ENCODE peak calls at places on chromosomes 16 and 17, in ten cellular contexts. C is aorta; V is lower lobe of right lung; G is pancreas; L is PC-3; S is mucosa of descending colon; F is CD8-positive, alpha-beta T cell; E is upper lobe of right lung; R is heart left ventricle; B is HCT116. Q is an unnamed sample. For H3K9me3, the result is how much of the 10 kb centered on the place peaks cover.

GRCh38 chr17:21357696-21358095 is 18.5 kb upstream of the KCNJ12 start:
- ATAC-seq in C (no peak), V (no peak), G (no peak), L (no peak), S (no peak), F (no peak), E (no peak), R (no peak), B (no peak), Q (no peak)

GRCh38 chr17:78343433-78344201 is 16.3 kb downstream of the SOCS3 start:
- ATAC-seq in C (no peak), V (peak), G (no peak), L (no peak), S (peak), F (peak), E (peak), R (no peak), B (peak), Q (no peak)

GRCh38 chr17:48439875-48440505 is 10.0 kb upstream of the SKAP1 start:
- ATAC-seq in C (no peak), V (peak), G (peak), L (no peak), S (peak), F (peak), E (peak), R (no peak), B (no peak), Q (no peak)

GRCh38 chr16:4501071-4501478 is 24.9 kb downstream of the HMOX2 start:
- ATAC-seq in C (peak), V (no peak), G (peak), L (peak), S (peak), F (no peak), E (no peak), R (peak), B (no peak), Q (no peak)

GRCh38 chr16:53166099-53166498 is 111.3 kb downstream of the CHD9 start:
- ATAC-seq in C (no peak), V (no peak), G (no peak), L (no peak), S (no peak), F (no peak), E (no peak), R (no peak), B (no peak), Q (no peak)

GRCh38 chr17:57415737-57416354 is 159.5 kb downstream of the MSI2 start:
- ATAC-seq in C (no peak), V (no peak), G (no peak), L (no peak), S (no peak), F (no peak), E (no peak), R (no peak), B (no peak), Q (no peak)

GRCh38 chr17:31494259-31495048 is 103.0 kb downstream of the RAB11FIP4 start:
- ATAC-seq in C (no peak), V (peak), G (peak), L (no peak), S (peak), F (peak), E (peak), R (no peak), B (no peak), Q (no peak)

GRCh38 chr16:884232-884631 is 83.7 kb upstream of the GNG13 start:
- ATAC-seq in C (no peak), V (no peak), G (no peak), L (no peak), S (no peak), F (no peak), E (no peak), R (no peak), B (no peak), Q (no peak)

GRCh38 chr16:10929853-10930754 is 12.2 kb downstream of the DEXI start:
- ATAC-seq in C (peak), V (peak), G (no peak), L (no peak), S (no peak), F (no peak), E (peak), R (no peak), B (no peak), Q (peak)

GRCh38 chr16:2224183-2224486 is 744 bp downstream of the E4F1 start:
- ATAC-seq in C (peak), V (no peak), G (no peak), L (no peak), S (peak), F (no peak), E (no peak), R (no peak), B (no peak), Q (no peak)

GRCh38 chr17:40480501-40481003 is 20.9 kb downstream of the TNS4 start:
- ATAC-seq in C (no peak), V (peak), G (no peak), L (peak), S (peak), F (peak), E (peak), R (no peak), B (peak), Q (peak)

GRCh38 chr16:46743232-46743719 is 4.9 kb downstream of the MYLK3 start:
- ATAC-seq in C (no peak), V (peak), G (no peak), L (no peak), S (peak), F (no peak), E (peak), R (peak), B (peak), Q (peak)

GRCh38 chr17:71757956-71758355 is 362.9 kb upstream of the SOX9 start:
- ATAC-seq in C (no peak), V (no peak), G (no peak), L (no peak), S (no peak), F (no peak), E (no peak), R (no peak), B (no peak), Q (no peak)

GRCh38 chr17:50428831-50429424 is 2.9 kb downstream of the ACSF2 start:
- ATAC-seq in C (no peak), V (peak), G (no peak), L (no peak), S (peak), F (no peak), E (peak), R (no peak), B (no peak), Q (no peak)

GRCh38 chr16:10765772-10766171 is 22.1 kb downstream of the NUBP1 start:
- ATAC-seq in C (no peak), V (no peak), G (no peak), L (no peak), S (peak), F (peak), E (no peak), R (no peak), B (no peak), Q (no peak)

GRCh38 chr16:57962046-57962445 is 8.9 kb downstream of the CNGB1 start:
- ATAC-seq in C (no peak), V (no peak), G (no peak), L (no peak), S (no peak), F (no peak), E (no peak), R (no peak), B (no peak), Q (no peak)

DNA sequence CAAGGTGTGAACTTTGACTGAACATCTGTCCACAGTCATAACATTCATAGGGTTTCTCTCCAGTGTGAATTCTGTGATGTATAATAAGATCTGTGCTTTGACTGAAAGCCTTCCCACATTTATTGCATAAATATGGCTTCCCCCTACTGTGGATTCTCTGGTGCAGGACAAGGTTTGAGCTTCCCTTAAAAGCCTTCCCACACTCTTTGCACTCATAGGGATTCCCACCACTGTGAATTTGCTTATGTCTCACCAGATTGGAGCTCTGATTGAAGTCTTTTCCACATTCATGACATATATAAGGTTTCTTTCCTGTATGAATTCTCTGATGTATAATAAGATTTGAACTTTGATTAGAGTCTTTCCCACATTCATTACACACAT is 8.3 kb downstream of the ZNF594 start:
- ATAC-seq in C (no peak), V (no peak), G (no peak), L (no peak), S (no peak), F (no peak), E (no peak), R (no peak), B (no peak), Q (no peak)
- H3K9me3 ChIP-seq in C (under half), V (half or more), G (under half), L (under half), S (half or more), F (under half), E (half or more), R (half or more), B (half or more), Q (under half)

DNA sequence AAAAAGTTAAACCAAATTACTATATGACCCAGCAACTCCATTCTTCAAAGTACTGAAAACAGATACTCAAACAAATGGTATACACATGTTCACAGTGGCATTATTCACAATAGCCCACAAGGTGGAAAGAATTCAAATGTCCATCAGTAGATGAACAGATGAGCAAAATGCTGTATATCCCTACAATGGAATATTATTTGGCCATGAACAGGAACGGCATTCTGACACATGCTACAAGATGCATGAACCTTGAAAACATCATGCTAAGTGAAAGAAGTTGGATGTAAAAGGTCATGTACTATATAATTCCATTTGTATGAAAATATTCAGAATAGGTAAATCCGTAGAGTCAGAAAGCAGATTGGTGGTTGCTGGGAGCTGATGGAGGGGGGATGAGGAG is 73.5 kb upstream of the XYLT1 start:
- ATAC-seq in C (no peak), V (no peak), G (no peak), L (no peak), S (no peak), F (no peak), E (no peak), R (no peak), B (no peak), Q (no peak)
- H3K9me3 ChIP-seq in C (under half), V (under half), G (under half), L (under half), S (under half), F (under half), E (under half), R (under half), B (under half), Q (under half)

GRCh38 chr16:35181422-35182030 is 1722.1 kb downstream of the TP53TG3F start:
- ATAC-seq in C (no peak), V (no peak), G (no peak), L (no peak), S (no peak), F (no peak), E (no peak), R (no peak), B (no peak), Q (no peak)

GRCh38 chr16:35184356-35184870 is 1725.0 kb downstream of the TP53TG3F start:
- ATAC-seq in C (no peak), V (no peak), G (no peak), L (no peak), S (no peak), F (no peak), E (no peak), R (no peak), B (no peak), Q (no peak)

GRCh38 chr16:35182043-35182677 is 1722.7 kb downstream of the TP53TG3F start:
- ATAC-seq in C (no peak), V (no peak), G (no peak), L (no peak), S (no peak), F (no peak), E (no peak), R (no peak), B (no peak), Q (no peak)

GRCh38 chr16:35180970-35181369 is 1721.6 kb downstream of the TP53TG3F start:
- ATAC-seq in C (no peak), V (no peak), G (no peak), L (no peak), S (no peak), F (no peak), E (no peak), R (no peak), B (no peak), Q (no peak)

DNA sequence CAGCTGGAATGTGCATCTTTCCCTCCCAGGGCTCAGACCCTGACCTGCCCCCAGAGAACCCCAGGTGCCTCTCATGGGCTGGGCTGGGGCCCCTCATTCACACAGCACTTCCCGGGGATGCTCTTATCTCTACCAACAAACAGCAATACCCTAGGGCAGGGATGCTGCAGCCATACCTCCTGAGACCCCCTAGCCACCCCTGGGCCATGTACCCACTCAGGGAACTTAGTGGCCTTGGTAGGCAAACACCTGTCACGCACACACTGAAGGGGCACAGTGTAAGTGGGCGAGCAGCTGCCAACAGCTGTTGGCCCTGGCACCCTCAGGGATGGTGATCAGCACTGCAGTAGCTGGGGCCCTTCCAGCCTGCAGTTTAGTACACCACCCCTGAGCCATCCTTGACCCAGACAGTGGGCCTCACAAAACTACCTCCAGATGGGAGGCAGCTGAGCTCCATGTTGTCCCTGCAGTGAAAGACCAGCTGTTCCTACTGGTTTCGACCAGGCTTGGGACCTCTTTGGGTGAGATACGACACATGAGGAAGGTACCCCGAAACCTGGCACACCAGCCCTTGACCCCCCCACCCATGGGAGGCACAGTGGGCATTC is 1723.6 kb downstream of the TP53TG3F start:
- ATAC-seq in C (no peak), V (no peak), G (no peak), L (no peak), S (no peak), F (no peak), E (no peak), R (no peak), B (no peak), Q (no peak)
- H3K9me3 ChIP-seq in C (under half), V (under half), G (under half), L (under half), S (half or more), F (under half), E (under half), R (under half), B (under half), Q (under half)

DNA sequence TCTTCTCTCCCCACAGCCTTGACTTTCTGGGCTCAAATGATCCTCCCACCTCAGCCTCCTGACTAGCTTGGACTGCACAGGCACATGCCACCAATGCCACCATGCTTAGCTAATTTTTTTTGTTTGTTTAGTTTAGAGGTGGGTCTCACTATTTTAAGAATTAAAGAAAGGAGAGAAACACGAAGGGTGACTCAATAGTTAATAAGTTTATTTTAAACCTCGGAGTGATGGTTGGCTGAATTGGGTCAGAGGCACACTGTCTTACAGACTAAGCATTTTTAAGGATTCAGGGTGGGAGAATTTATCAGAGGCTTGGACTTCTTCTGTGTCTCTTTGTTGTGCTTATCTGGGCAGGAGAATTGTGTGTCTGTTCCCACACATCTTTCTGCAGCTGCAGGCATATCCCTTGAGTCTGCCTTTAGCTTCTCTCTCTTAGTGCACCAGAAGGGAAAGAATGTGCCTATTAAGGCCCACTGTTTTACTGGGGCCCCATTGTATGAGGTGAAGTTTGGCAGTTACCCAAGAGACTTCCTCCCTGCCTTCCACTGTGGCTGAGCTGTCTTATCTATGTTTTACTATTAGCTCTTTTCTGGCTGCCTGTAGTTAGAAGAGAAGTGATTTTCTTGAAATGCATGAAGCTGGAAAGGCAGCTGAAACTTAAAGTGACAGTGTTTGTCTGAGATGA is 2172.0 kb downstream of the TP53TG3F start:
- ATAC-seq in C (no peak), V (no peak), G (no peak), L (no peak), S (no peak), F (no peak), E (no peak), R (no peak), B (no peak), Q (no peak)
- H3K9me3 ChIP-seq in C (under half), V (under half), G (under half), L (under half), S (half or more), F (under half), E (under half), R (under half), B (under half), Q (under half)

GRCh38 chr16:20833081-20833480 is 26.8 kb downstream of the REXO5 start:
- ATAC-seq in C (no peak), V (no peak), G (no peak), L (no peak), S (no peak), F (no peak), E (no peak), R (no peak), B (no peak), Q (no peak)

GRCh38 chr16:20826039-20826566 is 19.8 kb downstream of the REXO5 start:
- ATAC-seq in C (no peak), V (no peak), G (no peak), L (no peak), S (no peak), F (no peak), E (no peak), R (no peak), B (no peak), Q (no peak)

GRCh38 chr16:20830372-20830771 is 24.0 kb downstream of the REXO5 start:
- ATAC-seq in C (no peak), V (no peak), G (no peak), L (peak), S (no peak), F (no peak), E (no peak), R (no peak), B (no peak), Q (no peak)
- H3K9me3 ChIP-seq in C (under half), V (under half), G (under half), L (under half), S (under half), F (under half), E (under half), R (under half), B (under half), Q (under half)

GRCh38 chr17:82947051-82947991 is 107.5 kb upstream of the ZNF750 start:
- ATAC-seq in C (no peak), V (no peak), G (no peak), L (no peak), S (no peak), F (no peak), E (peak), R (peak), B (peak), Q (no peak)

GRCh38 chr17:82943339-82943738 is 103.5 kb upstream of the ZNF750 start:
- ATAC-seq in C (peak), V (no peak), G (no peak), L (no peak), S (no peak), F (no peak), E (no peak), R (no peak), B (no peak), Q (no peak)

GRCh38 chr17:82943751-82944150 is 103.9 kb upstream of the ZNF750 start:
- ATAC-seq in C (no peak), V (no peak), G (no peak), L (no peak), S (no peak), F (no peak), E (no peak), R (no peak), B (no peak), Q (no peak)

GRCh38 chr17:82946081-82946480 is 106.3 kb upstream of the ZNF750 start:
- ATAC-seq in C (no peak), V (no peak), G (no peak), L (no peak), S (no peak), F (no peak), E (no peak), R (no peak), B (no peak), Q (no peak)

DNA sequence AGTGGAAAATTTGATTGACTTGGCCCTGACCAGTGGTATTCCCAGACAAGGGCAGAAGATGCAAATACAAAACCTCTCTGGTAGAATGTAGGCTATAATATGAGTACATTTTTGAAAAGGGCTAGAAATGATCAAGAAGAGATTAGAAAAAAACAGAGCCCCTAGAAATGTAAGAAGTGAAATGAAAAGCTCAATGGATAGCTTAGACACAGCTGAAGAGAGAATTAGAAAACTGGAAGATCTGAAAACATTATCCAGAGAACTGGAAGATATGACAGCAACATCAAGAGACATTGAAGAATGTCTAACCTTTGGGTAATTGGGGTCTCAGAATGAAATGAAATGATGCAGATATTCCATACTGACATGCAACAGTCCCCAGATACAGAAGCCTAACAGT is 105.2 kb upstream of the ZNF750 start:
- ATAC-seq in C (no peak), V (no peak), G (no peak), L (no peak), S (no peak), F (no peak), E (no peak), R (no peak), B (no peak), Q (no peak)
- H3K9me3 ChIP-seq in C (under half), V (under half), G (under half), L (under half), S (under half), F (under half), E (under half), R (under half), B (under half), Q (under half)

DNA sequence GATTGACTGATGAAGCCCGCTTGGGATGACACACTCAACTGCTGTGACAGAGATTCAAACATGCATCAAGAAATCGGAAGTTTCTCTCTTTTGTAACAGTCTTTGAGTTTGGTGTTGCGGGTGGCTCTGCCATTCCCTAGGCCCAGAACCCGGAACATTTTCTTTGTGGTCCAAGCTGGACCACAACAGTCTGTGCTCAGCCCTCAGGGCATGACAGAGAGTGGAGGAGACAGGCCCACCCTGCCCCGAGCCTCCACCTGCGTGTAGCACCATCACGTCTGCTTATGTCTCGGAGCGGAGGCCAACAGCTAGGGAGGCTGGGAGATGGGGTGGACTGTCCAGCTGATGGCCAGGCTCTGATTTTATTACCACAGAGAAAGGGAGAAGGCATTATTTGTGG is 64.5 kb downstream of the SHISA6 start:
- ATAC-seq in C (no peak), V (peak), G (no peak), L (no peak), S (no peak), F (no peak), E (no peak), R (no peak), B (no peak), Q (no peak)
- H3K9me3 ChIP-seq in C (under half), V (under half), G (under half), L (under half), S (under half), F (under half), E (under half), R (under half), B (under half), Q (under half)